ENCODE peak calls at places on chromosome 2, in six cellular contexts. S, G, Y, N, H and O are unnamed samples.

GRCh38 chr2:170396799-170397459 is 219.0 kb downstream of the MYO3B start:
- DNase-seq in N (no peak), Y (no peak), H (no peak), S (no peak), G (peak), O (no peak)

GRCh38 chr2:99403084-99403483 is 65.9 kb downstream of the EIF5B start:
- DNase-seq in N (no peak), H (no peak), S (no peak), Y (no peak), G (no peak), O (no peak)

GRCh38 chr2:133411857-133412256 is 156.4 kb downstream of the NCKAP5 start:
- DNase-seq in N (no peak), H (no peak), S (no peak), Y (no peak), G (no peak), O (peak)

GRCh38 chr2:233173115-233173514 is 78.4 kb upstream of the ATG16L1 start:
- DNase-seq in Y (no peak), G (no peak), H (no peak), N (no peak), S (no peak), O (no peak)

GRCh38 chr2:1082456-1083205 is 132.0 kb downstream of the SNTG2 start:
- DNase-seq in Y (no peak), H (no peak), S (no peak), G (no peak), N (no peak), O (no peak)

GRCh38 chr2:218026676-218027425 is 24.1 kb upstream of the TNS1 start:
- DNase-seq in S (no peak), Y (no peak), H (no peak), N (peak), G (no peak), O (no peak)

GRCh38 chr2:8337321-8337720 is 344.5 kb upstream of the ID2 start:
- DNase-seq in N (no peak), Y (no peak), H (no peak), S (no peak), G (no peak), O (no peak)

GRCh38 chr2:151946856-151947523 is 118.8 kb upstream of the ARL5A start:
- DNase-seq in N (peak), G (no peak), S (no peak), Y (no peak), H (peak), O (peak)

GRCh38 chr2:241001413-241002274 is 3.2 kb downstream of the SNED1 start:
- DNase-seq in N (no peak), S (no peak), H (no peak), G (no peak), Y (no peak), O (no peak)

GRCh38 chr2:22683911-22684310 is 701.1 kb upstream of the KLHL29 start:
- DNase-seq in H (no peak), S (peak), G (no peak), Y (no peak), N (no peak), O (no peak)

GRCh38 chr2:144517825-144518699 is 1.9 kb downstream of the ZEB2 start:
- DNase-seq in H (no peak), G (no peak), Y (no peak), S (no peak), N (no peak), O (no peak)

GRCh38 chr2:127105656-127106456 is 1.1 kb downstream of the BIN1 start:
- DNase-seq in H (no peak), G (peak), S (no peak), Y (no peak), N (peak), O (no peak)

GRCh38 chr2:169173876-169174275 is 104.5 kb downstream of the DHRS9 start:
- DNase-seq in H (no peak), N (no peak), G (no peak), Y (no peak), S (no peak), O (no peak)

GRCh38 chr2:160576054-160576499 is 82.5 kb upstream of the RBMS1 start:
- DNase-seq in H (no peak), N (no peak), Y (no peak), S (no peak), G (no peak), O (no peak)